ENCODE peak calls at places on chromosomes 5 and 9, in six cellular contexts. I is pancreas, J is fibroblast of pulmonary artery, Q is OCI-LY7, W is breast epithelium, H is epithelial cell of esophagus. R is an unnamed sample.

GRCh38 chr5:43016217-43016779 is 23.8 kb downstream of the ANXA2R start:
- DNase-seq in I (no peak), Q (no peak), W (no peak), J (no peak), H (no peak), R (no peak)

GRCh38 chr9:79362100-79363081 is 209.4 kb upstream of the TLE4 start:
- DNase-seq in J (no peak), H (peak; percentile 58), W (no peak), Q (no peak), I (no peak), R (no peak)

GRCh38 chr5:3386676-3387075 is 209.0 kb upstream of the IRX1 start:
- DNase-seq in I (no peak), J (no peak), W (no peak), H (no peak), Q (no peak), R (no peak)

GRCh38 chr5:153135416-153135815 is 355.1 kb upstream of the GRIA1 start:
- DNase-seq in I (no peak), J (peak; percentile 3), W (no peak), H (peak; percentile 62), Q (no peak), R (no peak)

GRCh38 chr5:150263801-150264621 is 25.6 kb downstream of the CAMK2A start:
- DNase-seq in H (peak; percentile 97), W (peak; percentile 72), J (peak; percentile 81), Q (no peak), I (peak; percentile 61), R (no peak)

GRCh38 chr5:14077501-14077900 is 65.6 kb upstream of the TRIO start:
- DNase-seq in H (no peak), Q (no peak), J (no peak), I (no peak), W (no peak), R (no peak)

GRCh38 chr5:112179290-112179689 is 239.8 kb downstream of the EPB41L4A start:
- DNase-seq in Q (no peak), W (no peak), J (no peak), I (no peak), H (no peak), R (no peak)

GRCh38 chr9:122370869-122371467 is at the start of gene PTGS1:
- DNase-seq in J (peak; percentile 54), H (peak; percentile 53), I (no peak), Q (peak; percentile 49), W (no peak), R (peak; percentile 45)

GRCh38 chr9:120625222-120625621 is 45.3 kb upstream of the CDK5RAP2 start:
- DNase-seq in Q (no peak), J (peak; percentile 26), H (peak; percentile 71), I (no peak), W (no peak), R (no peak)

GRCh38 chr5:175889910-175890684 is 18.7 kb downstream of the CPLX2 start:
- DNase-seq in J (no peak), W (no peak), I (no peak), Q (no peak), H (no peak), R (no peak)

GRCh38 chr5:61933787-61934626 is 372.0 kb upstream of the KIF2A start:
- DNase-seq in Q (peak; percentile 11), J (peak; percentile 61), W (no peak), H (peak; percentile 83), I (peak; percentile 75), R (no peak)

GRCh38 chr9:75871624-75872023 is 18.8 kb upstream of the PCSK5 start:
- DNase-seq in H (no peak), Q (no peak), W (no peak), I (no peak), J (no peak), R (no peak)
- TF ChIP-seq CTCF in H (no peak), Q (no peak), W (no peak), I (no peak), J (no peak), R (no peak)

GRCh38 chr5:54146390-54146789 is 164.0 kb downstream of the ARL15 start:
- DNase-seq in J (no peak), I (no peak), H (no peak), Q (no peak), W (no peak), R (no peak)

GRCh38 chr5:54150841-54151240 is 159.5 kb downstream of the ARL15 start:
- DNase-seq in J (no peak), W (no peak), Q (no peak), H (no peak), I (no peak), R (no peak)

GRCh38 chr5:54148858-54149257 is 161.5 kb downstream of the ARL15 start:
- DNase-seq in H (no peak), J (peak; percentile 17), W (no peak), Q (no peak), I (no peak), R (no peak)

GRCh38 chr5:54146906-54147305 is 163.5 kb downstream of the ARL15 start:
- DNase-seq in I (no peak), Q (no peak), J (no peak), H (no peak), W (no peak), R (no peak)

GRCh38 chr5:54148062-54148461 is 162.3 kb downstream of the ARL15 start:
- DNase-seq in H (no peak), Q (no peak), W (no peak), J (peak; percentile 48), I (no peak), R (no peak)
- TF ChIP-seq CTCF in H (no peak), Q (peak; percentile 45), W (no peak), J (peak; percentile 39), I (no peak), R (no peak)

DNA sequence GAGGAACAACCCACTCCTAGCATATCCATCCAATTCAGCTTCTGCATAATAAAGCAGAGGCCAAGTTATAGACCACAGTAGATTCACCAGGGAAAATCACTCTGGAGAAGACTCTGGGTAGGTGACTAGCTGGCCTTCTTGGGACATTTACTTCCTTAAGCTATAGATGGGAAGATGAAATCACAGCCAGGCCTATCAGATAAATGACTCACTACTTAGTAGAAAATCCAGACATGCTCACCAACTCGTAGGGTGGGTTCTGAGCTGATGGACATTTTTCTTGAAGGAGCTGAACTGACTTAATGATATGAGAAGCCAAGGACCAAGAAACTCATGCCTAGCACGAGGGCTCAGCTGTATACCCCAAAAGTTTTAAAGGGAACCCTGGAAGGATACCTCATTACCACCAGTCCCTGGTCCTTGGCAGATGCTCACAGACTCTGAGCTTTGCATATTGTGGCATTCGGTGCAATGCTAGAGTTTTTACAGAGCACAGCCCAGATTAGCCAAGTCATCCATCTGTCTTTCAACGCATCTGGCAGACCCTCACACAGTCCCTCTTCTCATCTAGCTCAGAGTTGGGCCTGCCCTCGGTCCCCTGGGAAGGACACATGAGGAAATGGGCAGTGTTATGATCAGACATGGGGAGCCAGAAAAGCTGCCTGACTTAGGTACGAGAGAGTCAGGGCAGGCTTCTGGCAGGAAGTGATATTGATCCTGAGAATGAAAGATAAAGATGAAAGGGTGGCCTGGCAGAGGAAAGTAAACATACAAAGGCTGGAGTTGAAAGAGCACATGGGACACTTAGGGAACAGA is 15.0 kb downstream of the ACSL6 start:
- DNase-seq in W (no peak), I (peak; percentile 13), H (peak; percentile 56), J (no peak), Q (no peak), R (no peak)
- TF ChIP-seq CTCF in W (no peak), I (no peak), H (no peak), J (no peak), Q (no peak), R (no peak)

GRCh38 chr9:89919171-89919681 is 314.4 kb downstream of the GADD45G start:
- DNase-seq in Q (peak; percentile 40), J (no peak), W (no peak), I (peak; percentile 50), H (no peak), R (no peak)
- TF ChIP-seq CTCF in Q (peak; percentile 57), J (peak; percentile 13), W (peak; percentile 13), I (no peak), H (no peak), R (no peak)

DNA sequence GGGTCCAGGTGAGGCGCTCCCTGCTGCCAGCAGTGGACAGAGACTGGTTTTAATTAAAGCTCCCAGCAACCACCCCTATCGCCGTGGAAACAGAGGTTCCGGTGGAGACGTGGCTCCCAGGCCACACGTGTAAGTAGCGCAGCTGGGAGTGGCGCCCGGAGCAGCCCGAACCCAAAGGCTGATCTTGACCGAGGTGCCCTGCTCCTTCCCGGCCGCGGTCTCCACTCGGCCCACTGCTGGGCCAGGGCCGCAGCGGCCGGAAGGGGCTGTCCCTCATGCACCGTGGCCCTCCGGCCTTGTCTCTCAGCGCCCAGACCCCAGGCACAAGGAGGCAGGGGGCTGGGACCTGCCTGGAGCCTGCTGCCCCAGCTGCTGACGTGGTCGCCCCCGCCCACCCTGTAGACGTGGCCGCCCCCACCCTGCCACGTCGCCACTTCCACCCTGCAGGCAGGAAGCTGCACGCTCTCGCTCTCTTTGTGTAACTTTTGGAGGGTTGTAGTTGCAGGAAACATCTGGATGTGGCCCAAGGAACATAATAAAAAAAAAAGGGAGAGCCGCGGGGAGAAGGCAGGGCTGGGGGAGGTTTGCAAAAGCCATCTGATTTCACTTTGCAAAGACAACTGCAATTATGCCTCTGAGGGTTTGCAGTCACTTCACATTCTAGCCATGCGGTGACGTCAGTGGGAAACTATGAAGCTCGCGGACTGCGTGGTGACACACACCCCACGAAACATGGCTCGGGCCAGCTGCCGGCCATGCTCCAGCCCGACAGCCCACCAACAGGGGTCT is 129.9 kb downstream of the RXRA start:
- DNase-seq in I (no peak), H (peak; percentile 79), J (peak; percentile 98), Q (no peak), W (peak; percentile 81), R (peak; percentile 51)
- TF ChIP-seq CTCF in I (no peak), H (no peak), J (no peak), Q (no peak), W (no peak), R (no peak)

GRCh38 chr5:111072949-111073682 is 1.6 kb downstream of the TSLP start:
- DNase-seq in I (peak; percentile 16), Q (peak; percentile 38), H (peak; percentile 50), J (no peak), W (peak; percentile 57), R (no peak)
- TF ChIP-seq CTCF in I (no peak), Q (no peak), H (peak; percentile 4), J (no peak), W (no peak), R (no peak)

GRCh38 chr9:88378317-88378716 is 9.9 kb upstream of the SPIN1 start:
- DNase-seq in J (peak; percentile 11), H (no peak), Q (no peak), I (no peak), W (no peak), R (no peak)
- TF ChIP-seq CTCF in J (peak; percentile 21), H (no peak), Q (no peak), I (no peak), W (no peak), R (no peak)

R was measured in activated B cell treated with CpG ODN at 0.5 μM for 24 hours.